ENCODE peak calls at places on chromosomes 12 and 14, in five cellular contexts. K, B, C, W and F are unnamed samples.

GRCh38 chr14:24368562-24369252 is 723 bp downstream of the NFATC4 start:
- DNase-seq in B (peak), C (peak), K (peak), W (no peak), F (no peak)

GRCh38 chr14:101347893-101348777 is 213.2 kb upstream of the DIO3 start:
- DNase-seq in K (no peak), W (no peak), B (no peak), C (no peak), F (no peak)

GRCh38 chr14:103723176-103724081 is 7.8 kb downstream of the ZFYVE21 start:
- DNase-seq in C (no peak), K (no peak), B (no peak), W (no peak), F (no peak)

GRCh38 chr12:76464636-76465166 is 94.9 kb downstream of the OSBPL8 start:
- DNase-seq in C (no peak), B (no peak), K (no peak), W (no peak), F (no peak)

GRCh38 chr12:132517013-132517739 is 27.2 kb downstream of the FBRSL1 start:
- DNase-seq in W (no peak), B (no peak), K (no peak), C (no peak), F (no peak)

GRCh38 chr12:109766251-109766778 is 52.7 kb downstream of the FAM222A start:
- DNase-seq in C (no peak), B (no peak), K (no peak), W (no peak), F (no peak)

GRCh38 chr12:75632452-75632851 is 121.0 kb upstream of the KRR1 start:
- DNase-seq in C (peak), W (no peak), K (no peak), B (no peak), F (no peak)

GRCh38 chr14:21097616-21098133 is 780 bp downstream of the ZNF219 start:
- DNase-seq in B (peak), W (no peak), K (no peak), C (peak), F (no peak)

GRCh38 chr14:25006961-25007795 is 42.8 kb downstream of the STXBP6 start:
- DNase-seq in W (no peak), B (no peak), K (no peak), C (peak), F (no peak)

GRCh38 chr14:49497725-49498348 is 88.3 kb downstream of the RPS29 start:
- DNase-seq in C (peak), W (peak), K (no peak), B (no peak), F (no peak)

GRCh38 chr12:39327965-39328364 is 115.0 kb downstream of the KIF21A start:
- DNase-seq in C (no peak), B (no peak), K (no peak), W (no peak), F (no peak)

GRCh38 chr12:80015660-80016059 is 80.8 kb upstream of the PPP1R12A start:
- DNase-seq in W (no peak), B (no peak), C (no peak), K (no peak), F (no peak)

GRCh38 chr12:118029166-118029565 is 12.7 kb downstream of the RFC5 start:
- DNase-seq in B (no peak), C (no peak), W (no peak), K (no peak), F (no peak)

GRCh38 chr14:99651953-99652746 is 7.2 kb downstream of the HHIPL1 start:
- DNase-seq in W (no peak), C (no peak), K (no peak), B (no peak), F (no peak)

GRCh38 chr12:93537769-93538168 is 34.7 kb upstream of the SOCS2 start:
- DNase-seq in C (no peak), K (no peak), B (no peak), W (no peak), F (no peak)

GRCh38 chr14:70188608-70189540 is at the start of gene SLC8A3:
- DNase-seq in C (peak), K (no peak), W (no peak), B (peak), F (no peak)

GRCh38 chr12:64687816-64688599 is 71.2 kb downstream of the GNS start:
- DNase-seq in W (no peak), B (peak), K (no peak), C (no peak), F (no peak)

GRCh38 chr12:122012184-122012583 is 9.5 kb upstream of the BCL7A start:
- DNase-seq in B (no peak), C (no peak), K (no peak), W (no peak), F (no peak)

GRCh38 chr12:96219700-96220206 is 25.6 kb downstream of the ELK3 start:
- DNase-seq in B (no peak), K (no peak), C (no peak), W (no peak), F (peak)

GRCh38 chr12:69388371-69388770 is 28.8 kb downstream of the YEATS4 start:
- DNase-seq in B (no peak), W (no peak), K (no peak), C (peak), F (no peak)

GRCh38 chr14:106556665-106557289 is 1030.4 kb downstream of the TMEM121 start:
- DNase-seq in B (peak), K (no peak), W (peak), C (peak), F (peak)

GRCh38 chr14:95290769-95291440 is 28.8 kb downstream of the CLMN start:
- DNase-seq in K (no peak), B (no peak), W (no peak), C (peak), F (no peak)

GRCh38 chr12:3527181-3527580 is 36.2 kb downstream of the PRMT8 start:
- DNase-seq in C (peak), W (no peak), B (no peak), K (no peak), F (no peak)

GRCh38 chr12:73892181-73892580 is 645.5 kb upstream of the ATXN7L3B start:
- DNase-seq in C (peak), K (no peak), W (no peak), B (no peak), F (no peak)

GRCh38 chr12:45369065-45369464 is 153.2 kb downstream of the ANO6 start:
- DNase-seq in C (no peak), W (no peak), K (no peak), B (no peak), F (no peak)

GRCh38 chr12:131872154-131873046 is 22.0 kb upstream of the ULK1 start:
- DNase-seq in K (no peak), W (no peak), B (no peak), C (no peak), F (no peak)

GRCh38 chr14:65958664-65959562 is 527.3 kb upstream of the CCDC196 start:
- DNase-seq in K (no peak), C (peak), B (peak), W (no peak), F (no peak)

GRCh38 chr12:227923-228845 is 14.2 kb upstream of the SLC6A12 start:
- DNase-seq in W (no peak), B (no peak), K (no peak), C (no peak), F (peak)

GRCh38 chr12:88638388-88638787 is 58.1 kb upstream of the KITLG start:
- DNase-seq in C (peak), K (no peak), W (no peak), B (no peak), F (no peak)

GRCh38 chr12:69254046-69254445 is 14.7 kb downstream of the CPSF6 start:
- DNase-seq in K (no peak), B (no peak), W (peak), C (peak), F (no peak)

GRCh38 chr12:123398918-123399617 is 15.1 kb downstream of the KMT5A start:
- DNase-seq in C (no peak), B (no peak), W (no peak), K (no peak), F (no peak)

GRCh38 chr12:132153501-132154340 is 9.5 kb downstream of the NOC4L start:
- DNase-seq in K (no peak), W (no peak), B (peak), C (peak), F (peak)

GRCh38 chr12:81017792-81018191 is 60.1 kb upstream of the ACSS3 start:
- DNase-seq in W (no peak), C (no peak), K (no peak), B (no peak), F (no peak)
- TF ChIP-seq CTCF in W (no peak), C (no peak), K (no peak), B (no peak), F (no peak)

GRCh38 chr12:30835216-30835615 is 80.5 kb upstream of the CAPRIN2 start:
- DNase-seq in W (no peak), B (no peak), K (no peak), C (peak), F (no peak)
- H3K27ac ChIP-seq in W (no peak), B (no peak), K (no peak), C (no peak), F (no peak)

GRCh38 chr12:26114720-26115406 is 10.0 kb downstream of the BHLHE41 start:
- DNase-seq in C (no peak), W (no peak), B (no peak), K (no peak), F (no peak)

GRCh38 chr12:26112232-26112631 is 12.6 kb downstream of the BHLHE41 start:
- DNase-seq in B (no peak), W (no peak), K (no peak), C (no peak), F (no peak)

GRCh38 chr12:26113194-26113654 is 11.6 kb downstream of the BHLHE41 start:
- DNase-seq in W (no peak), K (no peak), C (no peak), B (peak), F (no peak)

GRCh38 chr12:26113853-26114719 is 10.8 kb downstream of the BHLHE41 start:
- DNase-seq in W (no peak), B (peak), C (peak), K (peak), F (peak)

DNA sequence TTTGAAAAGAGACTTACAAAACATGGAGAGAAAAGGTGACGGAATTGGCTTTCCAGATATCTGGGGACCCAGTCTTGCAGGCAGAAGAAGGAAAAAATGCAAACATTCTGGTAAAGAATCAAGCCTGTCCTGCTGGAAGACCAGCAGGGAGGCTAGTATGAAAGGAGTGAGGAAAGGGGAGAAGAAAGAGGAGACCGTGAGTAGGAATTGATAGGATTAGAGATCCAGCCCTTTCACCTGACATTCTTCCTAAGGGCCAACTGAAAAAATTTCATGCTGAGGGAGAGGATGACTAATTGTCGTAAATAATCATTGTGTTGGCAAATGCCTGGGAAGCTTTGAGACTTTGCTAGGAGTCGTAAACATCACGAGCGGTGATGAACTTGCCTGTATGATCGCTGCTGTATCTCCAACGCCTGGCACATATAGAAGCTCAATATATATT is 12.1 kb downstream of the BHLHE41 start:
- DNase-seq in B (no peak), K (no peak), C (peak), W (peak), F (no peak)
- TF ChIP-seq CTCF in B (no peak), K (no peak), C (no peak), W (no peak), F (no peak)

DNA sequence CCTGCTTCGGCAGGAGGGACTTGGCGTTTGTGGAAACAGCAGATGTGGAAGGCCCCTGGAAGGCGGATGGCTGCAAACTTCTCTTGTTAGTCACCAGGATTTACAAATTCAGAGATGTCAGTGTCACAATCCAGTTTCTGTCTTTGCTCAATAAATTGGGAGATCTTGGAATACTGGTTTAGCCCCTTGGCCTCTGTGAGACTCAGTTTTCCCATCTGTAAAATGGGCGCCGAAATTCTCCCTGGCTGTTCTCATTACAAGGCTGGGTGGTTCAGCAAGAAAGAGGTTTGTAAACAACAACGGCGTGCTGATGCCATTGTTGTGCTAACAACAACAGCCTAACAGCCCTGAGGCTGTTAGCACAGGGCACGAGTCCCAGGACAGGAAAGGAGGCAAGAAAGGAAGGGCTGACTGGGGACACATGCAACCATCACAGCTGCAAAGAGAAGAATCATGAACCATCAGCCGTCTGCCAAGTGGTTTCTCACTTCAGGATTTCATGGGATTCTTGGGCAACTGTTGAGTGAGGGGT is 127.5 kb downstream of the AACS start:
- DNase-seq in B (no peak), K (no peak), W (no peak), C (no peak), F (no peak)
- H3K27ac ChIP-seq in B (no peak), K (no peak), W (no peak), C (no peak), F (no peak)

DNA sequence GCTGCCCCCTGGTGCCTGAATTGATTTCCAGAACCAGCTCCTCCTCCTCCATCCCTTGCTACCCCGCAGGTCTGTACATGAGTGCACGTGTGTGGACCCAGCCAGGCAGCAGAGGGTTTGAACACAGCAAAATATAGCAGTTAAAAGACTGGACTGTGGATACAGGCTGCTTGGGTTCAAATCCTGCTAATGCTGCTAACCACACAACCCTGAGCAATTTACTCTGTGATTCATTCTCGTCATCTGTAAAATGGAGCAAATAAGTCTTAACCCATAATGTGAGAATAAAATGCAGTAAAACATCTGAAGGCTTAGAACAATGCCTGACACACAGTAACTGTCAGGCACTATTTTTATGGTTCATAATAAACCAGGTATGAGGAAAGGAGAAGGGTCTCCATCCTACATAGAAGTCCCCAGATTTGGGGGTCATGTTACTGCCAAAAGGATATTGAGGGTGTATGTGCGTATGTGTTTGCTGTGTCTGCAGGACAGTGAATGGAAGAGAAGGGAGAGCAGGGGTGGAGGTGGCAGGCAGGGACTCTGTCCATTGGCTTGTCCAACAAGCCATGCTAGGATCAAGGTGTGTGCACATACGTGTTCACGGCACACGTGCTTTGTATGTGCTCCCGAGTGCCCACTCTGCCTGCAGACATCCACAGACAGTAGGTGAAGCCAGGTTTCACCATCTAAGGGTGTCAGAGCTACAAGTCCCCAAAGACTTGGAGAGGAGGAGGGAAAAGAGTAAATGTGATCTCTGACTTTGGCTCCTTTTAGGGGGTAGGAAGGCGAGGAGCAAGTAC is 1.5 kb upstream of the STAT6 start:
- DNase-seq in B (no peak), C (no peak), W (peak), K (no peak), F (no peak)
- TF ChIP-seq CTCF in B (no peak), C (peak), W (peak), K (no peak), F (peak)

GRCh38 chr12:27869567-27869966 is 89.5 kb upstream of the MANSC4 start:
- DNase-seq in W (no peak), K (no peak), B (no peak), C (no peak), F (no peak)

GRCh38 chr12:27866382-27867101 is 86.5 kb upstream of the MANSC4 start:
- DNase-seq in K (no peak), W (no peak), C (peak), B (no peak), F (no peak)

GRCh38 chr12:27870939-27871338 is 90.9 kb upstream of the MANSC4 start:
- DNase-seq in K (no peak), C (no peak), W (no peak), B (no peak), F (no peak)

GRCh38 chr12:27865421-27865820 is 85.4 kb upstream of the MANSC4 start:
- DNase-seq in B (no peak), W (no peak), C (no peak), K (no peak), F (no peak)

DNA sequence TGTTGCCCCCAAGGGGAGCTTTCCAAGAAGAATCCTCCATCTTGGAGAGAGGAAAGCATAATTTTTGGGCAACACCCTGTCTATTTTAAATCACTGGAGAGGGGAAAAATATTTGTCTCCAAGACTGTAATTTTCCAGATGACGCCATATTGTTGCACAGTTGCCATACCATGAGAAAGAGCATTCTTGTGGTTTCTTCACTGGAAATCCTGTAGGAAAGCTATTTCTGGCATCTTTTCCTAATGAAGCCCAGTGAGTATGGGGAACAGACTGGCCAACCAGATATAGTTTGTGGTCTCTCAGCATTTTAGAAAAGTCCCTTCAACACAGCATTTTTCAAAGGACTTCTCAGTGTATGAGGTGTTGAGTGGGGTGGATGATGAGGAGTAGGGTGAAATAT is 88.1 kb upstream of the MANSC4 start:
- DNase-seq in B (no peak), W (no peak), K (no peak), C (no peak), F (no peak)
- H3K27ac ChIP-seq in B (no peak), W (no peak), K (no peak), C (no peak), F (no peak)

GRCh38 chr12:53803194-53803593 is 51.4 kb upstream of the CISTR start:
- DNase-seq in C (no peak), W (no peak), K (no peak), B (no peak), F (no peak)

GRCh38 chr12:53803703-53804102 is 51.9 kb upstream of the CISTR start:
- DNase-seq in K (no peak), W (no peak), C (peak), B (no peak), F (no peak)

GRCh38 chr12:53805067-53805466 is 53.3 kb upstream of the CISTR start:
- DNase-seq in B (no peak), C (no peak), W (no peak), K (no peak), F (no peak)

GRCh38 chr12:53805801-53806200 is 54.0 kb upstream of the CISTR start:
- DNase-seq in K (no peak), C (no peak), W (no peak), B (no peak), F (no peak)

DNA sequence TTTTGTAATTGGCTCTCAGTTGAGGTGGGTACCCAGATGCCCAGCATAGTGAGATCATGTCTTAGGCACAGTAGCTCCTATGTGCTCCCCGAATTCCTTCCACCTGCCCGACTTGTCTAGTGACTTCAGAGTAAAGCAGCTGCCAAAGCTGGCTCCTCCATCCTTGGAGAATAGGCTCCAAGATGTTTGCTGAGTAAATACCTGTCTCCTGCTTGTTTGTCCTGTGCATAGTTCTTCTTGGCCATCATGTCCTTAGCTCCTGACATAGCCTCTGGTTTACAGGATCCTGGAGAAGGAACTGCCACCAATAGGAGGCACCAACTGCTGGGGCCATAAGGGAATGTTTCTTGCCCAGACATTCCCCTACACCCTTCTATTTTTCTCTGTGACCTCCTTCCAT is 52.6 kb upstream of the CISTR start:
- DNase-seq in B (no peak), K (no peak), W (no peak), C (no peak), F (no peak)
- TF ChIP-seq CTCF in B (no peak), K (no peak), W (peak), C (no peak), F (no peak)